ENCODE peak calls at places on chromosome 2, in six cellular contexts. A is activated T-helper 1 cell treated with Interleukin-2 at 50 U/mL for 16 hours, X is PC-3, Y is GM04504, W is activated gamma-delta T cell treated with Interleukin-2 at 50 U/mL for 16 hours, G is DND-41. N is an unnamed sample.

GRCh38 chr2:76759634-76760366 is 762.4 kb downstream of the LRRTM4 start:
- DNase-seq in W (no peak), G (no peak), X (no peak), Y (no peak), A (no peak), N (no peak)

GRCh38 chr2:234444888-234445287 is 52.0 kb downstream of the ARL4C start:
- DNase-seq in Y (peak), X (no peak), G (peak), A (no peak), W (peak), N (no peak)

GRCh38 chr2:32553829-32554432 is 73.9 kb upstream of the TTC27 start:
- DNase-seq in A (no peak), G (no peak), W (no peak), Y (peak), X (peak), N (peak)

GRCh38 chr2:204260162-204260877 is 285.0 kb upstream of the PARD3B start:
- DNase-seq in X (peak), A (no peak), W (peak), Y (peak), G (peak), N (peak)

GRCh38 chr2:224190871-224191270 is 151.8 kb upstream of the SERPINE2 start:
- DNase-seq in G (no peak), Y (peak), W (no peak), A (no peak), X (peak), N (no peak)

GRCh38 chr2:1556286-1556685 is 143.0 kb downstream of the TPO start:
- DNase-seq in X (no peak), A (no peak), G (no peak), W (no peak), Y (no peak), N (no peak)

GRCh38 chr2:8139668-8140202 is 542.1 kb upstream of the ID2 start:
- DNase-seq in Y (no peak), X (no peak), G (no peak), A (no peak), W (no peak), N (no peak)

GRCh38 chr2:136135924-136136906 is 18.3 kb upstream of the CXCR4 start:
- DNase-seq in G (peak), X (no peak), W (peak), Y (no peak), A (peak), N (peak)

GRCh38 chr2:148927010-148927409 is 52.0 kb downstream of the KIF5C start:
- DNase-seq in X (peak), G (no peak), Y (no peak), A (peak), W (peak), N (no peak)

GRCh38 chr2:173943738-173944137 is 21.4 kb downstream of the SP3 start:
- DNase-seq in X (peak), Y (no peak), G (no peak), W (no peak), A (no peak), N (no peak)

GRCh38 chr2:183269956-183270355 is 145.7 kb downstream of the NUP35 start:
- DNase-seq in A (no peak), X (no peak), G (no peak), W (no peak), Y (no peak), N (no peak)

GRCh38 chr2:13014783-13015182 is 298.0 kb downstream of the TRIB2 start:
- DNase-seq in W (no peak), A (no peak), G (no peak), X (no peak), Y (no peak), N (no peak)

GRCh38 chr2:128282246-128282975 is 36.3 kb downstream of the HS6ST1 start:
- DNase-seq in W (no peak), X (no peak), G (no peak), Y (no peak), A (no peak), N (no peak)

N was measured in Jurkat, Clone E6-1.